ENCODE peak calls at places on chromosomes 12 and 14, in ten cellular contexts. One of them, this sample, is unnamed.

GRCh38 chr14:24084439-24084838 is 9.7 kb upstream of the PCK2 start:
- DNase-seq in T-cell: no peak
- DNase-seq in GM12864: no peak
- DNase-seq in hippocampal formation: no peak
- DNase-seq in Calu3: no peak
- DNase-seq in putamen: no peak
- DNase-seq in T-helper 2 cell: no peak
- DNase-seq in NCI-H524: no peak
- DNase-seq in GF-D8: no peak
- DNase-seq in effector CD4-positive, alpha-beta T cell: no peak
- DNase-seq in this sample: no peak

GRCh38 chr12:132218915-132219314 is 74.7 kb downstream of the NOC4L start:
- DNase-seq in NCI-H524: peak; percentile 38
- DNase-seq in T-helper 2 cell: no peak
- DNase-seq in Calu3: peak; percentile 62
- DNase-seq in T-cell: peak; percentile 40
- DNase-seq in effector CD4-positive, alpha-beta T cell: peak; percentile 36
- DNase-seq in GM12864: no peak
- DNase-seq in hippocampal formation: no peak
- DNase-seq in putamen: no peak
- DNase-seq in GF-D8: no peak
- DNase-seq in this sample: no peak

GRCh38 chr14:78790262-78790661 is 620.1 kb downstream of the NRXN3 start:
- DNase-seq in T-cell: no peak
- DNase-seq in GM12864: no peak
- DNase-seq in Calu3: no peak
- DNase-seq in putamen: no peak
- DNase-seq in GF-D8: no peak
- DNase-seq in hippocampal formation: no peak
- DNase-seq in NCI-H524: peak; percentile 18
- DNase-seq in effector CD4-positive, alpha-beta T cell: no peak
- DNase-seq in T-helper 2 cell: no peak
- DNase-seq in this sample: no peak

GRCh38 chr12:4107436-4107878 is 166.1 kb upstream of the CCND2 start:
- DNase-seq in GF-D8: peak; percentile 56
- DNase-seq in NCI-H524: peak; percentile 3
- DNase-seq in GM12864: peak; percentile 77
- DNase-seq in T-cell: peak; percentile 78
- DNase-seq in hippocampal formation: no peak
- DNase-seq in effector CD4-positive, alpha-beta T cell: peak; percentile 69
- DNase-seq in T-helper 2 cell: no peak
- DNase-seq in putamen: no peak
- DNase-seq in Calu3: peak; percentile 41
- DNase-seq in this sample: no peak

GRCh38 chr12:65765436-65765813 is 58.9 kb upstream of the HMGA2 start:
- DNase-seq in GF-D8: no peak
- DNase-seq in T-cell: no peak
- DNase-seq in NCI-H524: no peak
- DNase-seq in Calu3: no peak
- DNase-seq in T-helper 2 cell: no peak
- DNase-seq in hippocampal formation: no peak
- DNase-seq in GM12864: no peak
- DNase-seq in effector CD4-positive, alpha-beta T cell: no peak
- DNase-seq in putamen: no peak
- DNase-seq in this sample: no peak

GRCh38 chr12:101323255-101323654 is 43.4 kb downstream of the UTP20 start:
- DNase-seq in putamen: no peak
- DNase-seq in Calu3: no peak
- DNase-seq in effector CD4-positive, alpha-beta T cell: no peak
- DNase-seq in GM12864: no peak
- DNase-seq in GF-D8: no peak
- DNase-seq in T-cell: no peak
- DNase-seq in hippocampal formation: no peak
- DNase-seq in T-helper 2 cell: no peak
- DNase-seq in NCI-H524: no peak
- DNase-seq in this sample: no peak

GRCh38 chr12:15423629-15424028 is 101.3 kb downstream of the PTPRO start:
- DNase-seq in T-helper 2 cell: no peak
- DNase-seq in Calu3: no peak
- DNase-seq in putamen: no peak
- DNase-seq in effector CD4-positive, alpha-beta T cell: no peak
- DNase-seq in GF-D8: no peak
- DNase-seq in GM12864: no peak
- DNase-seq in T-cell: no peak
- DNase-seq in NCI-H524: no peak
- DNase-seq in hippocampal formation: no peak
- DNase-seq in this sample: no peak

GRCh38 chr12:67968316-67968715 is 20.9 kb upstream of the IFNG-AS1 start:
- DNase-seq in GF-D8: no peak
- DNase-seq in hippocampal formation: no peak
- DNase-seq in T-helper 2 cell: no peak
- DNase-seq in GM12864: no peak
- DNase-seq in Calu3: no peak
- DNase-seq in NCI-H524: no peak
- DNase-seq in effector CD4-positive, alpha-beta T cell: no peak
- DNase-seq in putamen: no peak
- DNase-seq in T-cell: no peak
- DNase-seq in this sample: no peak

GRCh38 chr12:110936367-110937103 is 16.2 kb upstream of the MYL2 start:
- DNase-seq in Calu3: no peak
- DNase-seq in T-helper 2 cell: no peak
- DNase-seq in T-cell: no peak
- DNase-seq in hippocampal formation: no peak
- DNase-seq in putamen: no peak
- DNase-seq in GM12864: no peak
- DNase-seq in NCI-H524: no peak
- DNase-seq in effector CD4-positive, alpha-beta T cell: no peak
- DNase-seq in GF-D8: no peak
- DNase-seq in this sample: no peak

GRCh38 chr12:113057565-113058485 is 1.3 kb downstream of the DTX1 start:
- DNase-seq in effector CD4-positive, alpha-beta T cell: no peak
- DNase-seq in Calu3: no peak
- DNase-seq in T-helper 2 cell: no peak
- DNase-seq in T-cell: no peak
- DNase-seq in GF-D8: no peak
- DNase-seq in GM12864: no peak
- DNase-seq in putamen: no peak
- DNase-seq in NCI-H524: no peak
- DNase-seq in hippocampal formation: no peak
- DNase-seq in this sample: no peak

GRCh38 chr14:101879212-101880015 is 85.0 kb upstream of the DYNC1H1 start:
- DNase-seq in hippocampal formation: no peak
- DNase-seq in T-cell: no peak
- DNase-seq in effector CD4-positive, alpha-beta T cell: no peak
- DNase-seq in putamen: no peak
- DNase-seq in Calu3: no peak
- DNase-seq in NCI-H524: no peak
- DNase-seq in GM12864: no peak
- DNase-seq in T-helper 2 cell: no peak
- DNase-seq in GF-D8: no peak
- DNase-seq in this sample: no peak

GRCh38 chr14:74875941-74876913 is at the start of gene PROX2:
- DNase-seq in hippocampal formation: peak; percentile 22
- DNase-seq in GF-D8: no peak
- DNase-seq in putamen: no peak
- DNase-seq in NCI-H524: no peak
- DNase-seq in T-cell: no peak
- DNase-seq in effector CD4-positive, alpha-beta T cell: no peak
- DNase-seq in GM12864: no peak
- DNase-seq in Calu3: no peak
- DNase-seq in T-helper 2 cell: no peak
- DNase-seq in this sample: no peak

GRCh38 chr14:47389520-47389919 is 285.9 kb downstream of the MDGA2 start:
- DNase-seq in putamen: no peak
- DNase-seq in effector CD4-positive, alpha-beta T cell: no peak
- DNase-seq in Calu3: no peak
- DNase-seq in GF-D8: no peak
- DNase-seq in T-cell: no peak
- DNase-seq in GM12864: no peak
- DNase-seq in NCI-H524: no peak
- DNase-seq in T-helper 2 cell: no peak
- DNase-seq in hippocampal formation: no peak
- DNase-seq in this sample: no peak

GRCh38 chr14:51574009-51574408 is 77.7 kb upstream of the FRMD6 start:
- DNase-seq in putamen: no peak
- DNase-seq in T-cell: no peak
- DNase-seq in NCI-H524: no peak
- DNase-seq in effector CD4-positive, alpha-beta T cell: no peak
- DNase-seq in Calu3: no peak
- DNase-seq in T-helper 2 cell: no peak
- DNase-seq in GM12864: no peak
- DNase-seq in hippocampal formation: no peak
- DNase-seq in GF-D8: no peak
- DNase-seq in this sample: no peak

GRCh38 chr12:65824314-65824563 is at the start of gene HMGA2:
- DNase-seq in GF-D8: no peak
- DNase-seq in NCI-H524: no peak
- DNase-seq in T-cell: no peak
- DNase-seq in putamen: no peak
- DNase-seq in GM12864: no peak
- DNase-seq in effector CD4-positive, alpha-beta T cell: no peak
- DNase-seq in hippocampal formation: no peak
- DNase-seq in Calu3: no peak
- DNase-seq in T-helper 2 cell: no peak
- DNase-seq in this sample: no peak

GRCh38 chr12:54604436-54604835 is 16.0 kb upstream of the PPP1R1A start:
- DNase-seq in Calu3: no peak
- DNase-seq in GF-D8: no peak
- DNase-seq in T-cell: no peak
- DNase-seq in GM12864: no peak
- DNase-seq in hippocampal formation: no peak
- DNase-seq in NCI-H524: no peak
- DNase-seq in putamen: no peak
- DNase-seq in T-helper 2 cell: no peak
- DNase-seq in effector CD4-positive, alpha-beta T cell: no peak
- DNase-seq in this sample: no peak

GRCh38 chr12:12901158-12901791 is 9.9 kb downstream of the GPRC5A start:
- DNase-seq in effector CD4-positive, alpha-beta T cell: no peak
- DNase-seq in GF-D8: no peak
- DNase-seq in T-cell: no peak
- DNase-seq in NCI-H524: no peak
- DNase-seq in GM12864: no peak
- DNase-seq in hippocampal formation: no peak
- DNase-seq in putamen: peak; percentile 65
- DNase-seq in T-helper 2 cell: no peak
- DNase-seq in Calu3: no peak
- DNase-seq in this sample: no peak

GRCh38 chr12:112740387-112740934 is 51.1 kb upstream of the RPH3A start:
- DNase-seq in T-cell: no peak
- DNase-seq in T-helper 2 cell: no peak
- DNase-seq in GF-D8: no peak
- DNase-seq in effector CD4-positive, alpha-beta T cell: no peak
- DNase-seq in Calu3: no peak
- DNase-seq in hippocampal formation: no peak
- DNase-seq in NCI-H524: no peak
- DNase-seq in putamen: no peak
- DNase-seq in GM12864: no peak
- DNase-seq in this sample: no peak

GRCh38 chr12:92421701-92422100 is 276.1 kb upstream of the BTG1 start:
- DNase-seq in NCI-H524: no peak
- DNase-seq in putamen: no peak
- DNase-seq in Calu3: no peak
- DNase-seq in GM12864: no peak
- DNase-seq in T-cell: no peak
- DNase-seq in GF-D8: no peak
- DNase-seq in T-helper 2 cell: no peak
- DNase-seq in hippocampal formation: no peak
- DNase-seq in effector CD4-positive, alpha-beta T cell: no peak
- DNase-seq in this sample: no peak

GRCh38 chr14:34219661-34220060 is 242.4 kb downstream of the SPTSSA start:
- DNase-seq in Calu3: no peak
- DNase-seq in GM12864: no peak
- DNase-seq in T-cell: no peak
- DNase-seq in T-helper 2 cell: no peak
- DNase-seq in putamen: no peak
- DNase-seq in effector CD4-positive, alpha-beta T cell: no peak
- DNase-seq in NCI-H524: no peak
- DNase-seq in hippocampal formation: no peak
- DNase-seq in GF-D8: no peak
- DNase-seq in this sample: no peak

GRCh38 chr12:5665615-5666014 is 233.7 kb downstream of the NTF3 start:
- DNase-seq in T-cell: no peak
- DNase-seq in effector CD4-positive, alpha-beta T cell: no peak
- DNase-seq in T-helper 2 cell: no peak
- DNase-seq in hippocampal formation: no peak
- DNase-seq in putamen: no peak
- DNase-seq in GM12864: no peak
- DNase-seq in Calu3: no peak
- DNase-seq in NCI-H524: no peak
- DNase-seq in GF-D8: no peak
- DNase-seq in this sample: no peak

GRCh38 chr14:56131865-56132830 is 13.9 kb downstream of the PELI2 start:
- DNase-seq in putamen: no peak
- DNase-seq in GF-D8: no peak
- DNase-seq in T-cell: no peak
- DNase-seq in Calu3: no peak
- DNase-seq in NCI-H524: peak; percentile 83
- DNase-seq in effector CD4-positive, alpha-beta T cell: no peak
- DNase-seq in GM12864: no peak
- DNase-seq in hippocampal formation: no peak
- DNase-seq in T-helper 2 cell: no peak
- DNase-seq in this sample: no peak

GRCh38 chr14:50830044-50830931 is 674 bp downstream of the NIN start:
- DNase-seq in hippocampal formation: peak; percentile 72
- DNase-seq in putamen: peak; percentile 56
- DNase-seq in T-cell: peak; percentile 65
- DNase-seq in Calu3: peak; percentile 34
- DNase-seq in GF-D8: peak; percentile 39
- DNase-seq in T-helper 2 cell: peak; percentile 39
- DNase-seq in NCI-H524: peak; percentile 48
- DNase-seq in GM12864: no peak
- DNase-seq in effector CD4-positive, alpha-beta T cell: peak; percentile 54
- DNase-seq in this sample: peak; percentile 52

GRCh38 chr12:132610051-132610759 is at the start of gene LRCOL1:
- DNase-seq in T-cell: no peak
- DNase-seq in T-helper 2 cell: no peak
- DNase-seq in putamen: no peak
- DNase-seq in hippocampal formation: no peak
- DNase-seq in GM12864: no peak
- DNase-seq in GF-D8: no peak
- DNase-seq in effector CD4-positive, alpha-beta T cell: no peak
- DNase-seq in NCI-H524: no peak
- DNase-seq in Calu3: no peak
- DNase-seq in this sample: no peak

GRCh38 chr12:53097564-53098353 is at the start of gene IGFBP6:
- DNase-seq in hippocampal formation: peak; percentile 32
- DNase-seq in effector CD4-positive, alpha-beta T cell: no peak
- DNase-seq in putamen: peak; percentile 12
- DNase-seq in GF-D8: no peak
- DNase-seq in NCI-H524: peak; percentile 14
- DNase-seq in GM12864: no peak
- DNase-seq in Calu3: peak; percentile 56
- DNase-seq in T-helper 2 cell: peak; percentile 31
- DNase-seq in T-cell: peak; percentile 29
- DNase-seq in this sample: peak; percentile 52

GRCh38 chr12:103783744-103784664 is 57.0 kb downstream of the NT5DC3 start:
- DNase-seq in T-helper 2 cell: no peak
- DNase-seq in NCI-H524: no peak
- DNase-seq in effector CD4-positive, alpha-beta T cell: no peak
- DNase-seq in GF-D8: no peak
- DNase-seq in putamen: no peak
- DNase-seq in Calu3: no peak
- DNase-seq in GM12864: no peak
- DNase-seq in hippocampal formation: no peak
- DNase-seq in T-cell: no peak
- DNase-seq in this sample: no peak

GRCh38 chr12:19482036-19482435 is 42.7 kb downstream of the AEBP2 start:
- DNase-seq in hippocampal formation: no peak
- DNase-seq in GF-D8: no peak
- DNase-seq in effector CD4-positive, alpha-beta T cell: no peak
- DNase-seq in Calu3: no peak
- DNase-seq in NCI-H524: no peak
- DNase-seq in putamen: no peak
- DNase-seq in GM12864: no peak
- DNase-seq in T-helper 2 cell: no peak
- DNase-seq in T-cell: no peak
- DNase-seq in this sample: no peak

GRCh38 chr14:97946291-97946690 is 1149.1 kb downstream of the VRK1 start:
- DNase-seq in putamen: no peak
- DNase-seq in GF-D8: no peak
- DNase-seq in T-helper 2 cell: no peak
- DNase-seq in T-cell: no peak
- DNase-seq in NCI-H524: no peak
- DNase-seq in effector CD4-positive, alpha-beta T cell: no peak
- DNase-seq in hippocampal formation: no peak
- DNase-seq in GM12864: no peak
- DNase-seq in Calu3: no peak
- DNase-seq in this sample: no peak